ENCODE peak calls at places on chromosomes 3 and 15, in six cellular contexts. D is HepG2, M is A549, O is K562, I is H1, E is WTC11. X is an unnamed sample.

GRCh38 chr15:95470529-95470928 is 860.0 kb upstream of the NR2F2 start:
- DNase-seq in O (no peak), D (no peak), E (no peak), M (no peak), I (no peak), X (no peak)

GRCh38 chr3:65729553-65729952 is 309.2 kb downstream of the MAGI1 start:
- DNase-seq in O (no peak), E (no peak), D (peak), M (no peak), I (no peak), X (peak)

GRCh38 chr3:154955907-154956533 is 124.1 kb upstream of the MME start:
- DNase-seq in O (no peak), D (no peak), M (no peak), E (no peak), I (no peak), X (peak)

GRCh38 chr15:59685737-59686297 is 3.3 kb downstream of the BNIP2 start:
- DNase-seq in O (no peak), D (no peak), E (no peak), I (no peak), M (no peak), X (peak)

GRCh38 chr15:55916666-55917409 is 76.6 kb downstream of the NEDD4 start:
- DNase-seq in D (no peak), E (no peak), O (no peak), I (no peak), M (no peak), X (no peak)

GRCh38 chr15:25568751-25569150 is 129.9 kb upstream of the UBE3A start:
- DNase-seq in E (no peak), I (no peak), O (no peak), D (no peak), M (no peak), X (no peak)

GRCh38 chr3:58246148-58247051 is 8.8 kb downstream of the ABHD6 start:
- DNase-seq in D (no peak), O (no peak), I (no peak), E (no peak), M (no peak), X (no peak)

GRCh38 chr3:79245295-79246138 is 522.3 kb downstream of the ROBO1 start:
- DNase-seq in O (no peak), I (no peak), D (no peak), M (no peak), E (no peak), X (no peak)

GRCh38 chr15:39631357-39631756 is 50.5 kb downstream of the THBS1 start:
- DNase-seq in D (no peak), O (peak), E (no peak), I (no peak), M (no peak), X (no peak)

GRCh38 chr3:140499114-140499757 is 178.6 kb upstream of the TRIM42 start:
- DNase-seq in E (no peak), M (no peak), I (no peak), D (peak), O (no peak), X (peak)

GRCh38 chr3:42735021-42735420 is 32.4 kb upstream of the HHATL start:
- DNase-seq in O (no peak), I (peak), E (no peak), M (no peak), D (no peak), X (no peak)

GRCh38 chr15:95295311-95295710 is 1035.2 kb upstream of the NR2F2 start:
- DNase-seq in O (no peak), D (no peak), I (no peak), E (no peak), M (no peak), X (no peak)

GRCh38 chr15:28105793-28106192 is 6.7 kb upstream of the OCA2 start:
- DNase-seq in I (no peak), E (no peak), M (no peak), O (no peak), D (no peak), X (no peak)

GRCh38 chr15:63504979-63505841 is 817 bp downstream of the USP3 start:
- DNase-seq in I (peak), E (peak), D (peak), M (no peak), O (peak), X (peak)

GRCh38 chr15:71612066-71612715 is 198.2 kb upstream of the NR2E3 start:
- DNase-seq in E (no peak), O (no peak), I (no peak), M (no peak), D (no peak), X (no peak)

GRCh38 chr3:187954486-187955075 is 199.4 kb upstream of the LPP start:
- DNase-seq in D (no peak), E (no peak), O (no peak), M (peak), I (no peak), X (no peak)

GRCh38 chr15:32994810-32995424 is 199.6 kb downstream of the FMN1 start:
- DNase-seq in D (peak), E (no peak), O (peak), I (no peak), M (peak), X (peak)

GRCh38 chr3:14506626-14507344 is 33.4 kb downstream of the GRIP2 start:
- DNase-seq in M (no peak), I (no peak), D (no peak), O (no peak), E (no peak), X (no peak)

GRCh38 chr3:37458162-37458895 is 283.9 kb upstream of the LRRFIP2 start:
- DNase-seq in D (no peak), O (no peak), M (no peak), E (no peak), I (no peak), X (no peak)

GRCh38 chr3:177525987-177526712 is 328.9 kb upstream of the TBL1XR1 start:
- DNase-seq in D (peak), M (no peak), E (no peak), O (no peak), I (no peak), X (no peak)

GRCh38 chr3:138254199-138254598 is 67.1 kb downstream of the ARMC8 start:
- DNase-seq in M (no peak), D (no peak), I (no peak), O (no peak), E (no peak), X (no peak)

GRCh38 chr15:88982304-88982945 is 69.2 kb upstream of the MFGE8 start:
- DNase-seq in O (peak), I (no peak), D (no peak), E (no peak), M (peak), X (no peak)

GRCh38 chr3:94063497-94064119 is 747 bp downstream of the NSUN3 start:
- DNase-seq in E (no peak), O (no peak), D (peak), M (no peak), I (no peak), X (no peak)

GRCh38 chr3:23949784-23950183 is 4.7 kb downstream of the NR1D2 start:
- DNase-seq in E (no peak), O (peak), D (peak), I (no peak), M (no peak), X (peak)

GRCh38 chr3:158107508-158108095 is 1.4 kb upstream of the SHOX2 start:
- DNase-seq in D (no peak), M (no peak), E (no peak), O (no peak), I (no peak), X (peak)

GRCh38 chr15:62094398-62094797 is 27.6 kb downstream of the C2CD4A start:
- DNase-seq in M (no peak), D (no peak), O (peak), E (no peak), I (no peak), X (no peak)
- TF ChIP-seq JUN in M (no peak), D (no peak), O (no peak), E (no peak), I (no peak), X (no peak)

GRCh38 chr3:130242850-130243569 is 102.5 kb upstream of the COL6A5 start:
- DNase-seq in E (no peak), O (peak), D (peak), M (no peak), I (no peak), X (peak)
- TF ChIP-seq CTCF in E (no peak), O (peak), D (peak), M (no peak), I (peak), X (no peak)

GRCh38 chr3:29757054-29757777 is 476.3 kb downstream of the RBMS3 start:
- DNase-seq in I (no peak), D (no peak), O (no peak), E (no peak), M (no peak), X (peak)
- TF ChIP-seq JUN in I (no peak), D (no peak), O (no peak), E (no peak), M (no peak), X (peak)

GRCh38 chr3:16203031-16203430 is 28.6 kb downstream of the GALNT15 start:
- DNase-seq in E (no peak), D (no peak), I (no peak), M (no peak), O (no peak), X (no peak)
- TF ChIP-seq CTCF in E (no peak), D (no peak), I (no peak), M (no peak), O (no peak), X (no peak)

GRCh38 chr3:63948995-63949394 is 36.8 kb upstream of the SCAANT1 start:
- DNase-seq in M (no peak), D (no peak), I (no peak), E (no peak), O (no peak), X (no peak)

GRCh38 chr3:63951492-63951891 is 39.3 kb upstream of the SCAANT1 start:
- DNase-seq in O (no peak), I (no peak), E (no peak), M (no peak), D (no peak), X (no peak)

GRCh38 chr3:63950698-63951097 is 38.5 kb upstream of the SCAANT1 start:
- DNase-seq in M (no peak), O (no peak), E (no peak), I (no peak), D (no peak), X (no peak)

GRCh38 chr3:63954182-63954581 is 42.0 kb upstream of the SCAANT1 start:
- DNase-seq in D (no peak), O (no peak), E (no peak), M (no peak), I (no peak), X (no peak)

DNA sequence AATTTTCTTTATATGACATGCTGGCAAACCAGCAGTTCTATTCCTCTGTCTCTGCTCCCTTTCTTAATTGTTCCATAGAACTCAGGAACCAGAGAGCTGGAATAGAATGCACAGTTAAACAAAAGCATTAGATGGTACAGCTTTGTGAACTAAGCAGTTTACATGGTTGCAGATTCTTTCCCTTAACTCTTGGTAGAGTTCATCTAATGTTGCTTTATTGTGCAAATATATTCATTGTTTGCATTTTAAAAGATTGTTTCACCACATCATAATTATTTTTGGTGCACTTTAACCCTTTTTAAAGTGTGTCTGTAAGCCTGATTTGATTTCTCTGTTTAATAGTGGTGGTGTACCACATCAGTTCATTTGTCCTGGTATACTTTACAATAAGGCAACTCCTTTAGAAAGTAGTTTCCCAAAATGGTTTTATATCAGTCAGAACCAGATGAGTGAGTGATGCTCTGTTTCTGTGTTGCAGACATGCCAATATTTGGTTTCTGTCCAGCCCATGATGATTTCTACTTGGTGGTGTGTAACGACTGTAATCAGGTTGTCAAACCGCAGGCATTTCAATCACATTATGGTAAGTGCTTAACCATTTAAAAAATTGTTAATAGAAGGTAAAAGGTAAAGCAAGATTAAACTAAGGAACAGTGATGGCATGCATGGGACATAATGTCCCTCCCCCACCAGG is 39.9 kb upstream of the SCAANT1 start:
- DNase-seq in D (no peak), M (no peak), O (no peak), I (no peak), E (no peak), X (no peak)
- TF ChIP-seq JUN in D (no peak), M (no peak), O (no peak), I (no peak), E (no peak), X (no peak)

GRCh38 chr3:53199834-53200233 is 38.8 kb downstream of the PRKCD start:
- DNase-seq in E (no peak), D (no peak), M (no peak), I (no peak), O (no peak), X (no peak)
- TF ChIP-seq CTCF in E (no peak), D (no peak), M (no peak), I (no peak), O (no peak), X (peak)

GRCh38 chr3:190883141-190883540 is 20.6 kb upstream of the GMNC start:
- DNase-seq in O (no peak), D (no peak), E (no peak), I (no peak), M (no peak), X (no peak)

GRCh38 chr3:190886945-190887344 is 24.5 kb upstream of the GMNC start:
- DNase-seq in O (no peak), I (no peak), E (no peak), D (no peak), M (no peak), X (no peak)

GRCh38 chr3:190883973-190884832 is 21.7 kb upstream of the GMNC start:
- DNase-seq in O (peak), M (no peak), D (peak), I (peak), E (peak), X (peak)
- TF ChIP-seq JUN in O (no peak), M (no peak), D (no peak), I (no peak), E (no peak), X (no peak)

GRCh38 chr15:65618575-65619109 is 3.1 kb upstream of the SLC24A1 start:
- DNase-seq in I (no peak), O (no peak), E (no peak), M (no peak), D (no peak), X (no peak)

GRCh38 chr15:65619636-65620290 is 2.0 kb upstream of the SLC24A1 start:
- DNase-seq in I (no peak), E (no peak), O (no peak), D (no peak), M (no peak), X (no peak)

GRCh38 chr15:65623103-65623502 is 1.4 kb downstream of the SLC24A1 start:
- DNase-seq in M (no peak), O (no peak), E (no peak), I (no peak), D (no peak), X (no peak)

GRCh38 chr15:65621638-65622037 is at the start of gene SLC24A1:
- DNase-seq in M (no peak), E (no peak), I (no peak), O (no peak), D (no peak), X (no peak)

GRCh38 chr15:65620833-65621232 is 905 bp upstream of the SLC24A1 start:
- DNase-seq in I (no peak), M (no peak), D (no peak), O (no peak), E (no peak), X (no peak)
- TF ChIP-seq CTCF in I (no peak), M (no peak), D (no peak), O (no peak), E (no peak), X (no peak)

GRCh38 chr15:80604583-80605506 is 90.3 kb upstream of the ABHD17C start:
- DNase-seq in O (no peak), E (no peak), M (no peak), D (no peak), I (peak), X (no peak)
- TF ChIP-seq JUN in O (no peak), E (no peak), M (no peak), D (no peak), I (no peak), X (no peak)

DNA sequence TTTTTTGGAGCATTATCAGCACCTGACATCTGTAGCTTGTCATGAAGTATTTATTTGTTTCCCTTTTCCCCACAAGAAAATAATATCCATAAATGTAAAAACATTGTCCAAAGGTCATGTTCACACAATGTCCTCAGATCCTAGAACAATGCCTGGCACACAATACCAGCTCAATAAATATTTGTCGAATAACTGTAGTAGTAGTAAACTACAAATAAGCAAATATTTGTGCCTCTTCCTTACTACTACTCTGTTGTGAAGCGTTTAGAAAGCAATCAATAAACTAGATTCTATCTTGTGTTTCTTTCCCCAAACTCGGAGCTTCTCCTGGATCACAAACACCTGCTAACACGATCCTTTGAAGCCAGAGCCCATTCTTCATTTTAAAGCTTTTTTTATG is 459.6 kb upstream of the NECTIN3 start:
- DNase-seq in I (no peak), E (no peak), D (no peak), M (no peak), O (no peak), X (peak)
- TF ChIP-seq CTCF in I (no peak), E (no peak), D (no peak), M (no peak), O (no peak), X (no peak)

X was measured in endothelial cell of umbilical vein.